ENCODE peak calls at places on chromosomes 16 and 17, in six cellular contexts. F is stimulated activated naive B cell treated with anti-CD40 and anti-IgM and Interleukin-4, amounts not matched to agents 10 μg/mL and 1 μg/mL and 100 μg/mL, for 72 hours; T is stimulated activated CD8-positive, alpha-beta memory T cell treated with anti-CD3 and anti-CD28 coated beads, Interleukin-4, amount 100 ng/mL, for 24 hours; E is RCC 7860; W is SJCRH30; Z is LoVo. R is an unnamed sample.

GRCh38 chr17:83189673-83190385 is 110.4 kb downstream of the METRNL start:
- DNase-seq in W (peak; percentile 86), Z (no peak), T (no peak), E (no peak), F (no peak), R (no peak)

GRCh38 chr17:3043737-3044365 is 19.6 kb downstream of the OR1D5 start:
- DNase-seq in Z (no peak), E (no peak), T (no peak), F (no peak), W (no peak), R (no peak)

GRCh38 chr16:77833906-77834599 is 45.7 kb downstream of the VAT1L start:
- DNase-seq in F (no peak), T (no peak), Z (no peak), E (peak; percentile 21), W (peak; percentile 4), R (no peak)

GRCh38 chr16:30515275-30515674 is 11.1 kb downstream of the ZNF768 start:
- DNase-seq in T (no peak), Z (no peak), W (no peak), F (no peak), E (no peak), R (no peak)

GRCh38 chr17:30290696-30291570 is 811 bp downstream of the BLMH start:
- DNase-seq in F (peak; percentile 28), Z (peak; percentile 72), W (peak; percentile 77), E (peak; percentile 14), T (peak; percentile 17), R (peak; percentile 27)

GRCh38 chr16:74931445-74931844 is 53.5 kb downstream of the WDR59 start:
- DNase-seq in F (no peak), W (no peak), E (no peak), T (no peak), Z (no peak), R (no peak)

GRCh38 chr17:44844390-44844830 is 3.3 kb upstream of the HIGD1B start:
- DNase-seq in Z (no peak), W (no peak), T (no peak), F (no peak), E (no peak), R (no peak)

GRCh38 chr17:10305336-10306096 is 67.3 kb downstream of the MYH13 start:
- DNase-seq in T (no peak), F (no peak), Z (no peak), E (no peak), W (no peak), R (no peak)

GRCh38 chr16:89525146-89525913 is 17.1 kb downstream of the SPG7 start:
- DNase-seq in E (no peak), T (no peak), W (peak; percentile 48), F (no peak), Z (no peak), R (peak; percentile 62)

GRCh38 chr16:89407282-89407924 is 83.0 kb downstream of the ANKRD11 start:
- DNase-seq in T (no peak), W (no peak), F (no peak), E (no peak), Z (no peak), R (no peak)

GRCh38 chr16:25064967-25065366 is 46.6 kb upstream of the LCMT1 start:
- DNase-seq in W (peak; percentile 26), E (no peak), F (no peak), T (no peak), Z (no peak), R (no peak)

GRCh38 chr17:75338335-75338734 is 49.1 kb upstream of the SLC25A19 start:
- DNase-seq in Z (no peak), T (no peak), W (no peak), E (no peak), F (no peak), R (no peak)

GRCh38 chr16:50371936-50372595 is 3.3 kb upstream of the BRD7 start:
- DNase-seq in T (no peak), W (no peak), E (no peak), F (no peak), Z (no peak), R (no peak)

GRCh38 chr16:30761427-30761927 is 385 bp downstream of the CFAP119 start:
- DNase-seq in W (peak; percentile 80), T (peak; percentile 39), E (peak; percentile 19), F (peak; percentile 39), Z (no peak), R (peak; percentile 49)

GRCh38 chr16:30715777-30716445 is 16.9 kb downstream of the SRCAP start:
- DNase-seq in Z (no peak), F (peak; percentile 50), W (no peak), E (peak; percentile 24), T (peak; percentile 19), R (no peak)

GRCh38 chr16:17563340-17563739 is 92.6 kb upstream of the XYLT1 start:
- DNase-seq in E (no peak), W (no peak), T (no peak), Z (no peak), F (no peak), R (no peak)

GRCh38 chr16:50202926-50203624 is 50.0 kb downstream of the TENT4B start:
- DNase-seq in E (peak; percentile 86), Z (peak; percentile 82), W (peak; percentile 15), F (no peak), T (no peak), R (no peak)

R was measured in GM12891.